ENCODE peak calls at places on chromosomes 11 and 22, in four cellular contexts. H is neural progenitor cell, L is A549, U is WTC11. E is an unnamed sample.

GRCh38 chr11:76689313-76689712 is 18.8 kb upstream of the LRRC32 start:
- DNase-seq in H (no peak), U (no peak), L (no peak), E (no peak)

GRCh38 chr11:79440451-79441158 is at the start of gene TENM4:
- DNase-seq in U (peak), L (peak), H (peak), E (peak)

GRCh38 chr11:124825876-124826275 is 25.7 kb upstream of the MSANTD2 start:
- DNase-seq in L (no peak), H (no peak), U (no peak), E (no peak)

GRCh38 chr11:8867035-8867434 is 44.0 kb upstream of the AKIP1 start:
- DNase-seq in U (no peak), L (no peak), H (no peak), E (no peak)

GRCh38 chr11:48170840-48171233 is 45.8 kb upstream of the OR4B1 start:
- DNase-seq in U (no peak), H (no peak), L (no peak), E (no peak)

GRCh38 chr11:10762185-10762584 is 11.1 kb downstream of the CTR9 start:
- DNase-seq in U (no peak), H (no peak), L (no peak), E (no peak)

GRCh38 chr22:43346521-43346929 is 3.4 kb upstream of the SCUBE1 start:
- DNase-seq in L (peak), U (peak), H (peak), E (no peak)

GRCh38 chr22:27832606-27833005 is 31.1 kb upstream of the MN1 start:
- DNase-seq in H (no peak), L (no peak), U (no peak), E (no peak)

GRCh38 chr11:20132667-20133039 is 27.6 kb downstream of the DBX1 start:
- DNase-seq in H (no peak), L (no peak), U (no peak), E (no peak)

GRCh38 chr22:27816552-27816951 is 15.0 kb upstream of the MN1 start:
- DNase-seq in U (no peak), L (no peak), H (no peak), E (no peak)

GRCh38 chr22:32270641-32271369 is 15.7 kb upstream of the SLC5A4 start:
- DNase-seq in L (no peak), H (no peak), U (no peak), E (no peak)

GRCh38 chr22:39514373-39514973 is 5.9 kb upstream of the ATF4 start:
- DNase-seq in L (no peak), H (peak), U (peak), E (no peak)

GRCh38 chr11:82823635-82824614 is 76.3 kb downstream of the PRCP start:
- DNase-seq in L (no peak), U (no peak), H (no peak), E (no peak)

GRCh38 chr11:69321877-69322350 is 28.0 kb downstream of the MYEOV start:
- DNase-seq in L (no peak), U (no peak), H (no peak), E (no peak)

GRCh38 chr22:45009881-45010531 is at the start of gene PHF21B:
- DNase-seq in L (peak), U (peak), H (peak), E (no peak)

GRCh38 chr22:40890881-40891280 is 29.0 kb upstream of the DNAJB7 start:
- DNase-seq in H (no peak), U (no peak), L (no peak), E (no peak)

GRCh38 chr11:108796551-108796950 is 131.7 kb downstream of the DDX10 start:
- DNase-seq in H (peak), L (no peak), U (no peak), E (no peak)

GRCh38 chr11:62953811-62954210 is 31.0 kb downstream of the SLC22A6 start:
- DNase-seq in H (no peak), U (no peak), L (no peak), E (no peak)

GRCh38 chr11:118913411-118914125 is 12.2 kb downstream of the BCL9L start:
- DNase-seq in U (no peak), H (peak), L (no peak), E (no peak)

GRCh38 chr11:64719406-64719805 is 3.6 kb downstream of the NRXN2 start:
- DNase-seq in U (no peak), H (no peak), L (no peak), E (no peak)

GRCh38 chr11:46363455-46363920 is 16.2 kb downstream of the DGKZ start:
- DNase-seq in U (no peak), L (no peak), H (no peak), E (peak)

GRCh38 chr11:126502982-126503381 is 147.5 kb downstream of the ST3GAL4 start:
- DNase-seq in U (no peak), L (no peak), H (no peak), E (no peak)

GRCh38 chr11:111361874-111362273 is 17.2 kb downstream of the POU2AF1 start:
- DNase-seq in L (no peak), H (no peak), U (no peak), E (no peak)

GRCh38 chr11:19615503-19615902 is 97.1 kb upstream of the NAV2 start:
- DNase-seq in L (no peak), U (no peak), H (no peak), E (no peak)

GRCh38 chr11:32072872-32073661 is 17.8 kb upstream of the RCN1 start:
- DNase-seq in H (peak), L (no peak), U (peak), E (no peak)

GRCh38 chr22:30829901-30830550 is 135.4 kb downstream of the OSBP2 start:
- DNase-seq in H (no peak), U (no peak), L (peak), E (no peak)

GRCh38 chr11:9875402-9875801 is 211.5 kb downstream of the SWAP70 start:
- DNase-seq in H (no peak), L (no peak), U (no peak), E (no peak)

GRCh38 chr11:17547932-17548331 is 873 bp downstream of the OTOG start:
- DNase-seq in L (no peak), H (no peak), U (peak), E (no peak)

GRCh38 chr22:43000441-43001175 is 14.3 kb downstream of the PACSIN2 start:
- DNase-seq in H (no peak), U (no peak), L (no peak), E (peak)

GRCh38 chr11:133821776-133822175 is 23.5 kb downstream of the SPATA19 start:
- DNase-seq in H (peak), L (peak), U (peak), E (no peak)
- TF ChIP-seq CTCF in H (peak), L (peak), U (peak), E (peak)

GRCh38 chr11:27848423-27848822 is 148.2 kb upstream of the BDNF start:
- DNase-seq in U (no peak), H (no peak), L (no peak), E (no peak)
- TF ChIP-seq CTCF in U (no peak), H (no peak), L (no peak), E (no peak)

DNA sequence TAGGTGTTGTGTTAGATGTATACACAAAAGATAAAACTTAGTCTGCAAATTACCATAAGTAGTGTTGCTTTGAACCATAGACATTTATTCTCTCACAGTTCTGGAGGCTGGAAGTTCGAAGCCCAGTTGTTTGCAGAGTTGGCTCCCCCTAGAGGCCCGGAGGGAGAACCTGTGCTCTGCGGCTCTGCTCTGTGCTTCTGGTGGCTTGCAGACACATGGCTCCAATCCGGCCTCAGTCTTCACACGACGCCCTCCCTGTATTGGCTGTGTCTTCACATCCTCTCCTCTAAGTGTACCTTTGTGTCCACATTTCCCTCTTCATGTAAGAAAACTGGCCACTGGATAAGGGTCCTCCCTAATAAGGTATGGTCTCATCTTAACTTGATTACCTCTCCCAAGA is 128.4 kb downstream of the OPCML start:
- DNase-seq in H (no peak), L (peak), U (peak), E (no peak)
- TF ChIP-seq CTCF in H (peak), L (no peak), U (peak), E (peak)

DNA sequence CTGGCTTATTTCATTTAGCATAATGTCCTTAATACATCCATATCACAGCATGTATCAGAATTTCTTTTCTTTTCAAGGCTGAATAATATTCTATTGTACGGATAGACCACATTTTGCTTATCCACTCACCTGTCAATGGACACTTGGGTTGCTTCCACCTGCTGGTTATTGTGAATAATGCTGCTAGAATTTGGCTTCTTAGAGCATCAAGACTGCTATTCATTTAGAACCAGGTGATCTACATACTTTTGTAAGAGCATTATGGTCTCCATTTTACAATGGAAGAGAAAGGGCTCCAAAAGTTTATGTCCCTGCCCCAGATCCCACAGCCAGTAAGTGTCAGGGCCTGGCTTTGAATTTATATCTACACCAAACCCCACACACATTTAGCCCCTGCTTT is 100.7 kb upstream of the CD82 start:
- DNase-seq in U (no peak), L (peak), H (no peak), E (no peak)
- TF ChIP-seq CTCF in U (no peak), L (no peak), H (peak), E (no peak)

DNA sequence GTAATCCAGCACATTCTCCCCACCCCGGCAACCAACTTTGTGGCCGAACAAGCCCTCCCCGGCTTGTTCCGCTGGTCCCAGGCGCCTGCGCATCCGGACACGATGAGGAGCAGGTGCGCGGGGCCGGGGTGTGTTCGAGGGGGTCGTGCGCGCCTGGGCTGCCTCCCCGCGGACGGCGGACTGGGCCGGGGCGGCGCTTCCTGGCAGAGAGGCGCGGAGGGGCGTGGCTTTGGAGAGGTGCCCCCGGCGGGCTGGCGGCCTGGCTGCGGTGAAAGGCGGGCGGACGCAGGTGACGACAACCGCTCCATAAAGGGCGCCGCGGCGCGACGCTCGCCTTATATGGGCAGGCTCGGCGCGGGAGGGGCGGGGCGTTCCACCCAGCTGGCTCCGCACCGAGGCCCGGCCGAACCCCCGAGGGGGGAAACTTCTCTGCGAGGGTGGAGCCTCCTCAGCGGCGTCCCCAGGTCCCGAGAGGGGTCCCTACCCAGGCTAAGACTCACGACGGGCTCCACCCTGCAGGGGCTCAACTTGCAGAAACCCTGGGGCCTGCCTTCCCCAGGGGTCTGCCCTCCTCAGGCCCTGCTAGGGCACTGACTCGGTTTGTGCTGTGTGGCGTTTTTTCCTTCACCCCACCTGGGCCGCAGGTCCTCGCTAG is 26.4 kb downstream of the TXN2 start:
- DNase-seq in U (peak), H (peak), L (peak), E (peak)
- TF ChIP-seq CTCF in U (no peak), H (no peak), L (peak), E (no peak)

E was measured in CD14-positive monocyte.